ENCODE peak calls at places on chromosomes 13 and 19, in ten cellular contexts. One of them, this sample, is unnamed.

GRCh38 chr13:112443191-112444000 is 67.2 kb downstream of the SPACA7 start:
- DNase-seq in tibial artery: no peak
- DNase-seq in stomach: peak; percentile 25
- DNase-seq in tibial nerve: no peak
- DNase-seq in AG09319: no peak
- DNase-seq in progenitor cell of endocrine pancreas: no peak
- DNase-seq in mucosa of descending colon: no peak
- DNase-seq in fibroblast of mammary gland: no peak
- DNase-seq in RWPE2: no peak
- DNase-seq in upper lobe of right lung: no peak
- DNase-seq in this sample: no peak

GRCh38 chr13:42497798-42498197 is 76.2 kb upstream of the TNFSF11 start:
- DNase-seq in tibial artery: no peak
- DNase-seq in stomach: no peak
- DNase-seq in tibial nerve: no peak
- DNase-seq in AG09319: no peak
- DNase-seq in progenitor cell of endocrine pancreas: no peak
- DNase-seq in mucosa of descending colon: no peak
- DNase-seq in fibroblast of mammary gland: peak; percentile 87
- DNase-seq in RWPE2: no peak
- DNase-seq in upper lobe of right lung: no peak
- DNase-seq in this sample: no peak

GRCh38 chr19:5002143-5002542 is 33.2 kb downstream of the KDM4B start:
- DNase-seq in tibial artery: no peak
- DNase-seq in stomach: no peak
- DNase-seq in tibial nerve: no peak
- DNase-seq in AG09319: no peak
- DNase-seq in progenitor cell of endocrine pancreas: no peak
- DNase-seq in mucosa of descending colon: no peak
- DNase-seq in fibroblast of mammary gland: peak; percentile 82
- DNase-seq in RWPE2: no peak
- DNase-seq in upper lobe of right lung: no peak
- DNase-seq in this sample: no peak

GRCh38 chr19:56595548-56595899 is 422 bp downstream of the ZNF71 start:
- DNase-seq in tibial artery: no peak
- DNase-seq in stomach: no peak
- DNase-seq in tibial nerve: no peak
- DNase-seq in AG09319: no peak
- DNase-seq in progenitor cell of endocrine pancreas: no peak
- DNase-seq in mucosa of descending colon: no peak
- DNase-seq in fibroblast of mammary gland: peak; percentile 17
- DNase-seq in RWPE2: no peak
- DNase-seq in upper lobe of right lung: no peak
- DNase-seq in this sample: no peak

GRCh38 chr13:47005761-47006414 is 109.0 kb upstream of the HTR2A start:
- DNase-seq in tibial artery: no peak
- DNase-seq in stomach: no peak
- DNase-seq in tibial nerve: no peak
- DNase-seq in AG09319: no peak
- DNase-seq in progenitor cell of endocrine pancreas: no peak
- DNase-seq in mucosa of descending colon: no peak
- DNase-seq in fibroblast of mammary gland: peak; percentile 59
- DNase-seq in RWPE2: no peak
- DNase-seq in upper lobe of right lung: no peak
- DNase-seq in this sample: no peak

GRCh38 chr13:34849406-34849805 is 92.7 kb upstream of the NBEA start:
- DNase-seq in tibial artery: no peak
- DNase-seq in stomach: no peak
- DNase-seq in tibial nerve: no peak
- DNase-seq in AG09319: no peak
- DNase-seq in progenitor cell of endocrine pancreas: no peak
- DNase-seq in mucosa of descending colon: no peak
- DNase-seq in fibroblast of mammary gland: no peak
- DNase-seq in RWPE2: no peak
- DNase-seq in upper lobe of right lung: no peak
- DNase-seq in this sample: no peak

GRCh38 chr13:50527612-50528509 is 315.6 kb downstream of the DLEU7 start:
- DNase-seq in tibial artery: no peak
- DNase-seq in stomach: no peak
- DNase-seq in tibial nerve: no peak
- DNase-seq in AG09319: no peak
- DNase-seq in progenitor cell of endocrine pancreas: no peak
- DNase-seq in mucosa of descending colon: no peak
- DNase-seq in fibroblast of mammary gland: no peak
- DNase-seq in RWPE2: no peak
- DNase-seq in upper lobe of right lung: no peak
- DNase-seq in this sample: no peak

GRCh38 chr13:28558567-28558966 is 63.6 kb upstream of the FLT1 start:
- DNase-seq in tibial artery: no peak
- DNase-seq in stomach: no peak
- DNase-seq in tibial nerve: no peak
- DNase-seq in AG09319: no peak
- DNase-seq in progenitor cell of endocrine pancreas: no peak
- DNase-seq in mucosa of descending colon: no peak
- DNase-seq in fibroblast of mammary gland: peak; percentile 29
- DNase-seq in RWPE2: no peak
- DNase-seq in upper lobe of right lung: no peak
- DNase-seq in this sample: no peak

GRCh38 chr19:58154287-58154678 is 3.7 kb upstream of the ZNF329 start:
- DNase-seq in tibial artery: peak; percentile 22
- DNase-seq in stomach: peak; percentile 26
- DNase-seq in tibial nerve: no peak
- DNase-seq in AG09319: no peak
- DNase-seq in progenitor cell of endocrine pancreas: no peak
- DNase-seq in mucosa of descending colon: peak; percentile 50
- DNase-seq in fibroblast of mammary gland: peak; percentile 55
- DNase-seq in RWPE2: no peak
- DNase-seq in upper lobe of right lung: peak; percentile 65
- DNase-seq in this sample: no peak

GRCh38 chr13:74129500-74130144 is 4.6 kb downstream of the KLF12 start:
- DNase-seq in tibial artery: no peak
- DNase-seq in stomach: no peak
- DNase-seq in tibial nerve: no peak
- DNase-seq in AG09319: no peak
- DNase-seq in progenitor cell of endocrine pancreas: no peak
- DNase-seq in mucosa of descending colon: peak; percentile 57
- DNase-seq in fibroblast of mammary gland: peak; percentile 52
- DNase-seq in RWPE2: no peak
- DNase-seq in upper lobe of right lung: no peak
- DNase-seq in this sample: no peak

GRCh38 chr19:16417660-16418596 is 53.8 kb downstream of the EPS15L1 start:
- DNase-seq in tibial artery: peak; percentile 63
- DNase-seq in stomach: peak; percentile 75
- DNase-seq in tibial nerve: peak; percentile 76
- DNase-seq in AG09319: no peak
- DNase-seq in progenitor cell of endocrine pancreas: peak; percentile 62
- DNase-seq in mucosa of descending colon: peak; percentile 64
- DNase-seq in fibroblast of mammary gland: peak; percentile 47
- DNase-seq in RWPE2: no peak
- DNase-seq in upper lobe of right lung: peak; percentile 83
- DNase-seq in this sample: peak; percentile 63

DNA sequence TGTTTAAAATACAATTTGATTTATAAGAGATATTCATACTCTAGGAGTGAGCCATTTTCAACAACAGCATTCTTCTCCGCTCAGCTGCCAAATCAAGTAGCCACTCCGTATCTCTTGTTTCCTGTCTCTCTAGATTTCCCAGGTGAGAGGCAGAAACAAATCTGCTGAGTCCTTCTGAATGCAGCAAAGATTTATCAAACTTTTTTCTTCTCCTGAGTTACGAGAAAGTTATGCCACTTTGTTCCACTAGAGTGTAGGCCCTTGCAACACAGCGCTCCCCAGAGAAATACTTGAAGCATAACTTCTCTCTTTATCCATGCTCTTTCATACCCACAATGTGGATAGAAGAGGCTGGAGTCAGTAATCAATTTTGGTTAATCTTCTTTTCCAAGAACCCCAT is 1960.8 kb downstream of the OLFM4 start:
- DNase-seq in tibial artery: no peak
- DNase-seq in stomach: no peak
- DNase-seq in tibial nerve: no peak
- DNase-seq in AG09319: no peak
- DNase-seq in progenitor cell of endocrine pancreas: no peak
- DNase-seq in mucosa of descending colon: no peak
- DNase-seq in fibroblast of mammary gland: no peak
- DNase-seq in RWPE2: no peak
- DNase-seq in upper lobe of right lung: no peak
- DNase-seq in this sample: no peak
- TF ChIP-seq CTCF in tibial artery: no peak
- TF ChIP-seq CTCF in stomach: no peak
- TF ChIP-seq CTCF in tibial nerve: no peak
- TF ChIP-seq CTCF in AG09319: no peak
- TF ChIP-seq CTCF in progenitor cell of endocrine pancreas: peak; percentile 15
- TF ChIP-seq CTCF in mucosa of descending colon: no peak
- TF ChIP-seq CTCF in fibroblast of mammary gland: no peak
- TF ChIP-seq CTCF in RWPE2: no peak
- TF ChIP-seq CTCF in upper lobe of right lung: no peak
- TF ChIP-seq CTCF in this sample: no peak

DNA sequence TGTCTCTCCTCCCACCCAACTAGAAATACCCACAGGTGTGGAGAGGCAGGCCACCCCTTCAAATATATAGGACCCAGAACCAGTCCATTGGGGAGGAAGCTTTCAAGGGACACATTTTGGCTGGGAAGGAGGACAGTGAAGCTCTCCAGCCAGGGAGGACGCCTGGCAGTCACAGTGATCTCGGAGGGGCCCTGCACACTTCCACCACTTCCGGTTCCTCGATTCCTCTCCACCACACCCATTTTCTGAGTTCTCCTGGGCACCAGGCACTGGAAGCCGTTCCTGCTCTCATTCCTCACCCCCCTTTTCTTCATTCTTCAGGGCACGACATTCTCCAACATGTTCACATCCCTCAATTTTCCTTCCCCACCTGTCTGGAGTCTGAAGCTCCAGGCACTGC is 30.4 kb upstream of the CEACAM21 start:
- DNase-seq in tibial artery: no peak
- DNase-seq in stomach: no peak
- DNase-seq in tibial nerve: no peak
- DNase-seq in AG09319: no peak
- DNase-seq in progenitor cell of endocrine pancreas: no peak
- DNase-seq in mucosa of descending colon: no peak
- DNase-seq in fibroblast of mammary gland: no peak
- DNase-seq in RWPE2: no peak
- DNase-seq in upper lobe of right lung: no peak
- DNase-seq in this sample: no peak
- TF ChIP-seq CTCF in tibial artery: no peak
- TF ChIP-seq CTCF in stomach: no peak
- TF ChIP-seq CTCF in tibial nerve: no peak
- TF ChIP-seq CTCF in AG09319: no peak
- TF ChIP-seq CTCF in progenitor cell of endocrine pancreas: no peak
- TF ChIP-seq CTCF in mucosa of descending colon: no peak
- TF ChIP-seq CTCF in fibroblast of mammary gland: no peak
- TF ChIP-seq CTCF in RWPE2: no peak
- TF ChIP-seq CTCF in upper lobe of right lung: no peak
- TF ChIP-seq CTCF in this sample: no peak

DNA sequence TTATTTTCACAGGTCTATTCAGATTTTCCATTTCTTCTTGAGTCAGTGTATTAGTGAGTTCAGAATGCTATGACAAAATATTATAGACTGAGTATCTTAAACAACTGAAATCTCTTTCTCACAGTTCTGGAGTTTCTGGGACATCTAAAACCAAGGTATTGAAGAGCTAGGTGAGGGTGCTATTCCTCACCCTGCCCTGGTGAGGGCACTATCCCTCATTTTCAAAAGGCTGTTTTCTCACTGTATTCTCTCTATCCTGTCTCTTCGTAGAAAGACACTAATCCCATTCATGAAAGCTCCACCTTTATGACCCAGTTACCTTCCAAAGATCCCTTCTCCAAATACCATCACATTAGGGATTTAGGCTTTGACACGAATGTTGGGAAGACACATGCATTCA is 1617.1 kb downstream of the PCDH9 start:
- DNase-seq in tibial artery: no peak
- DNase-seq in stomach: no peak
- DNase-seq in tibial nerve: no peak
- DNase-seq in AG09319: no peak
- DNase-seq in progenitor cell of endocrine pancreas: no peak
- DNase-seq in mucosa of descending colon: no peak
- DNase-seq in fibroblast of mammary gland: no peak
- DNase-seq in RWPE2: no peak
- DNase-seq in upper lobe of right lung: no peak
- DNase-seq in this sample: no peak
- TF ChIP-seq CTCF in tibial artery: no peak
- TF ChIP-seq CTCF in stomach: no peak
- TF ChIP-seq CTCF in tibial nerve: no peak
- TF ChIP-seq CTCF in AG09319: no peak
- TF ChIP-seq CTCF in progenitor cell of endocrine pancreas: peak; percentile 25
- TF ChIP-seq CTCF in mucosa of descending colon: no peak
- TF ChIP-seq CTCF in fibroblast of mammary gland: peak; percentile 34
- TF ChIP-seq CTCF in RWPE2: peak; percentile 8
- TF ChIP-seq CTCF in upper lobe of right lung: no peak
- TF ChIP-seq CTCF in this sample: no peak

GRCh38 chr19:6714749-6715555 is 5.5 kb downstream of the C3 start:
- DNase-seq in tibial artery: no peak
- DNase-seq in stomach: no peak
- DNase-seq in tibial nerve: no peak
- DNase-seq in AG09319: no peak
- DNase-seq in progenitor cell of endocrine pancreas: no peak
- DNase-seq in mucosa of descending colon: no peak
- DNase-seq in fibroblast of mammary gland: no peak
- DNase-seq in RWPE2: no peak
- DNase-seq in upper lobe of right lung: no peak
- DNase-seq in this sample: no peak

GRCh38 chr19:6718111-6718740 is 2.2 kb downstream of the C3 start:
- DNase-seq in tibial artery: no peak
- DNase-seq in stomach: no peak
- DNase-seq in tibial nerve: no peak
- DNase-seq in AG09319: no peak
- DNase-seq in progenitor cell of endocrine pancreas: no peak
- DNase-seq in mucosa of descending colon: no peak
- DNase-seq in fibroblast of mammary gland: no peak
- DNase-seq in RWPE2: no peak
- DNase-seq in upper lobe of right lung: no peak
- DNase-seq in this sample: no peak

GRCh38 chr19:6718741-6719539 is 1.5 kb downstream of the C3 start:
- DNase-seq in tibial artery: no peak
- DNase-seq in stomach: no peak
- DNase-seq in tibial nerve: no peak
- DNase-seq in AG09319: no peak
- DNase-seq in progenitor cell of endocrine pancreas: no peak
- DNase-seq in mucosa of descending colon: no peak
- DNase-seq in fibroblast of mammary gland: peak; percentile 37
- DNase-seq in RWPE2: no peak
- DNase-seq in upper lobe of right lung: peak; percentile 88
- DNase-seq in this sample: no peak

GRCh38 chr19:6717441-6717971 is 2.9 kb downstream of the C3 start:
- DNase-seq in tibial artery: no peak
- DNase-seq in stomach: no peak
- DNase-seq in tibial nerve: no peak
- DNase-seq in AG09319: no peak
- DNase-seq in progenitor cell of endocrine pancreas: no peak
- DNase-seq in mucosa of descending colon: no peak
- DNase-seq in fibroblast of mammary gland: peak; percentile 12
- DNase-seq in RWPE2: no peak
- DNase-seq in upper lobe of right lung: no peak
- DNase-seq in this sample: no peak

DNA sequence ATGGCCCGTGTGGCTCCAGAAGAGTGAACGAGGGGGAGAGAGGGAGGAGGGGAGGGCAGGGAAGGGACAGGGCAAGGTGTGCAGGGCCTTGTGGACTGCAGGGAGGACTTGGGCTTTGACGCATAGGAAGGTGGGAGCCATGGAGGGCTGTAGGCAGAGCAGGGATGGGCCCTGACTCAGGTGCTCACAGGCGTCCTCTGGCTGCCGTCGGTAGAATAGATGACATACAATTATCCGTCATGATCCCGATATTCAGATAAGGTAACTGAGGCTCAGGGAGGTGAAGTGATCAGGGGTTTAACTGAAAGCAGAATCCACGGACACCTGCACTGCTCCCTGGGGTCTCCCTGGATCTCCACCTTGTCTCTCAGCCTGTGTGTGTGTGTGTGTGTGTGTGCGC is 3.4 kb downstream of the C3 start:
- DNase-seq in tibial artery: no peak
- DNase-seq in stomach: no peak
- DNase-seq in tibial nerve: no peak
- DNase-seq in AG09319: no peak
- DNase-seq in progenitor cell of endocrine pancreas: no peak
- DNase-seq in mucosa of descending colon: no peak
- DNase-seq in fibroblast of mammary gland: no peak
- DNase-seq in RWPE2: no peak
- DNase-seq in upper lobe of right lung: no peak
- DNase-seq in this sample: no peak
- TF ChIP-seq CTCF in tibial artery: no peak
- TF ChIP-seq CTCF in stomach: no peak
- TF ChIP-seq CTCF in tibial nerve: no peak
- TF ChIP-seq CTCF in AG09319: no peak
- TF ChIP-seq CTCF in progenitor cell of endocrine pancreas: peak; percentile 12
- TF ChIP-seq CTCF in mucosa of descending colon: no peak
- TF ChIP-seq CTCF in fibroblast of mammary gland: peak; percentile 7
- TF ChIP-seq CTCF in RWPE2: no peak
- TF ChIP-seq CTCF in upper lobe of right lung: no peak
- TF ChIP-seq CTCF in this sample: no peak

This sample was measured in dorsolateral prefrontal cortex.